ENCODE peak calls at places on chromosomes 4 and X, in eight cellular contexts. Q is OCI-LY7, J is HCT116, G is PC-3, H is SK-N-SH, I is neural progenitor cell, V is GM23338, D is hepatocyte. Z is an unnamed sample.

GRCh38 chr4:48578132-48578964 is 88.3 kb downstream of the ZAR1 start:
- DNase-seq in Q (peak; percentile 72), J (peak; percentile 36), G (peak; percentile 67), H (peak; percentile 59), I (peak; percentile 75), V (peak; percentile 81), D (peak; percentile 82), Z (peak; percentile 47)

GRCh38 chr4:36244257-36245084 is at the start of gene ARAP2:
- DNase-seq in Q (peak; percentile 73), J (peak; percentile 61), G (peak; percentile 87), H (peak; percentile 19), I (peak; percentile 80), V (peak; percentile 74), D (peak; percentile 90), Z (peak; percentile 77)

GRCh38 chrX:18348047-18348446 is 6.4 kb downstream of the SCML2 start:
- DNase-seq in Q (no peak), J (no peak), G (peak; percentile 64), H (no peak), I (no peak), V (no peak), D (no peak), Z (peak; percentile 14)

GRCh38 chr4:67871867-67872266 is 11.9 kb downstream of the TMPRSS11D start:
- DNase-seq in Q (peak; percentile 21), J (peak; percentile 37), G (peak; percentile 85), H (peak; percentile 20), I (peak; percentile 33), V (peak; percentile 53), D (peak; percentile 58), Z (peak; percentile 49)

GRCh38 chrX:103063191-103063845 is 653 bp downstream of the BEX1 start:
- DNase-seq in Q (no peak), J (no peak), G (peak; percentile 43), H (peak; percentile 78), I (peak; percentile 64), V (peak; percentile 60), D (peak; percentile 58), Z (peak; percentile 29)

GRCh38 chr4:98514930-98515809 is 143.2 kb downstream of the TSPAN5 start:
- DNase-seq in Q (no peak), J (no peak), G (no peak), H (peak; percentile 23), I (peak; percentile 18), V (peak; percentile 53), D (no peak), Z (no peak)

GRCh38 chrX:110173192-110174175 is 144.4 kb downstream of the AMMECR1 start:
- DNase-seq in Q (no peak), J (no peak), G (peak; percentile 86), H (no peak), I (no peak), V (no peak), D (no peak), Z (no peak)

GRCh38 chr4:1720163-1720983 is 750 bp downstream of the TMEM129 start:
- DNase-seq in Q (peak; percentile 71), J (no peak), G (no peak), H (peak; percentile 74), I (peak; percentile 77), V (peak; percentile 54), D (peak; percentile 77), Z (peak; percentile 64)

GRCh38 chr4:15493411-15493810 is 23.7 kb downstream of the CC2D2A start:
- DNase-seq in Q (no peak), J (no peak), G (no peak), H (no peak), I (no peak), V (no peak), D (no peak), Z (no peak)

GRCh38 chrX:10393899-10394298 is 226.5 kb downstream of the MID1 start:
- DNase-seq in Q (no peak), J (no peak), G (peak; percentile 68), H (no peak), I (no peak), V (no peak), D (no peak), Z (no peak)

DNA sequence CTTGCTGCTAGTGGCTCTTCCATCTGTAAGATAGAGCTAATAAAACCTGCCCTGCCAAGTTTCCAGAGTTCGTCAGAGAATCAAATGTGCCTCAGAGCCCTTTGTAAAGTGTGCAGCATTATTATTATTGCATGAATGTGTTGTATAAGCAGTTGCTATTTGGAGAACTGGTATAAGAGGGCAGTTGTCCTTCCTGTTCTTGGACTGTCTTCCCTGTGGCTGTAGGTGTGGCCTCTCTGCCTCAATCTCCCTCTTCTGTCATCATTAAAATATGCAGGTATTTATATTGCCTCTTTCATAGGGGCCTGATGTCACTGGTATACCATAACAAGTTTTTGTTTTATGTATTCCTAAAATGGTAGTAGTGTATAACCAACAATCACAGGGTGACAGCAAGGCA is 3.8 kb downstream of the MTM1 start:
- DNase-seq in Q (no peak), J (no peak), G (peak; percentile 46), H (no peak), I (no peak), V (no peak), D (no peak), Z (no peak)
- H3K27ac ChIP-seq in Q (peak overlapping the region; percentile 35), J (no peak overlapping the region), G (peak overlapping the region; percentile 21), H (no peak overlapping the region), I (no peak overlapping the region), V (no peak overlapping the region), D (peak overlapping the region; percentile 60), Z (no peak overlapping the region)

GRCh38 chrX:147832707-147833348 is 78.9 kb upstream of the FMR1 start:
- DNase-seq in Q (no peak), J (no peak), G (no peak), H (no peak), I (no peak), V (no peak), D (no peak), Z (no peak)

GRCh38 chrX:147838465-147839131 is 73.1 kb upstream of the FMR1 start:
- DNase-seq in Q (peak; percentile 1), J (no peak), G (no peak), H (no peak), I (peak; percentile 9), V (peak; percentile 27), D (no peak), Z (no peak)
- TF ChIP-seq CTCF in Q (peak; percentile 70), J (peak; percentile 42), G (peak; percentile 46), H (peak; percentile 38), I (peak; percentile 66), V (peak; percentile 51), D (peak; percentile 43), Z (peak; percentile 40)

DNA sequence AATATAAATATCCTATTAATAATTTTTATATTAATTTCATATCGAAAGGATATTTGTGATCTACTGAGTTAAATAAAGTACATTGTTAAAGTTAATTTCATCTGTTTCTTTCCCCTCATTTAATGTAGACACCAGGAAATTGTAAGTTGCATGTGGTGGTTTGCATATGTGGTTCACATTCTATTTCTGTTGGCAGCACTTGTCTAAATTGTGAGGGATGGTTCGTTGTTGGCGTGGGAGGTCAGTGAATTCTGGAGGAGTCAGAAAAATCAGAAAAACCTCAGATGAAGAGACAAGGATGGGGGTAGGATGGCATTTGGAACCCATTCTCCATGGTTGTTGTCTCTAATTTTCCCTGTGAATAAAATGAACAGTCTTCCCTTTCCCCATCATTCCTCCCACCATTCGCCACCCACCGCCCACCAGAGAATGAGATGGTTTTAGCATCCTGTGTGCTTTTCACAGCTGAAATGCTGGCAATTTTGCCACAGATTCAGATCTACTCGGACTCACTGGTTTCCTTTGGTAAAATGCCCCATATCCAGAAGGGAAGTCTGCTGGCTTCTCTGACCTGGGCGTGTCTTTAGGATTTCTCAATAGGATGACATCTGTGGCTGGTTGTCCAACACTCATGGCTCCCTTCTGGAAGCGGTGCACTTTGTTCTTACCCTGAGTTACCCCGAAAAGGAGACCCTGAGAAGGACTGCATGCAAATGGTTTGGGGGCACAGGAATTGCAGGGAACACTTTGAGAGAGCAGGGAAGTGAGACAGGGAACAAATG is 52.3 kb downstream of the LGI2 start:
- DNase-seq in Q (no peak), J (no peak), G (no peak), H (no peak), I (no peak), V (no peak), D (no peak), Z (no peak)
- TF ChIP-seq EZH2phosphoT487 in Q (no peak), J (no peak), G (no peak), H (no peak), I (no peak), V (no peak), D (no peak), Z (no peak)

GRCh38 chrX:19865567-19866363 is 21.6 kb downstream of the SH3KBP1 start:
- DNase-seq in Q (no peak), J (no peak), G (no peak), H (no peak), I (no peak), V (no peak), D (no peak), Z (no peak)
- H3K27ac ChIP-seq in Q (peak overlapping the region; percentile 96), J (no peak overlapping the region), G (no peak overlapping the region), H (no peak overlapping the region), I (no peak overlapping the region), V (no peak overlapping the region), D (no peak overlapping the region), Z (no peak overlapping the region)

GRCh38 chr4:7725951-7726350 is 213.7 kb downstream of the AFAP1 start:
- DNase-seq in Q (no peak), J (no peak), G (peak; percentile 85), H (no peak), I (no peak), V (no peak), D (no peak), Z (no peak)

GRCh38 chr4:7719354-7720174 is 220.1 kb downstream of the AFAP1 start:
- DNase-seq in Q (peak; percentile 27), J (no peak), G (peak; percentile 54), H (peak; percentile 96), I (peak; percentile 87), V (peak; percentile 90), D (peak; percentile 80), Z (no peak)

GRCh38 chr4:7722716-7723115 is 216.9 kb downstream of the AFAP1 start:
- DNase-seq in Q (no peak), J (no peak), G (no peak), H (no peak), I (no peak), V (no peak), D (no peak), Z (no peak)

GRCh38 chr4:7723625-7724024 is 216.0 kb downstream of the AFAP1 start:
- DNase-seq in Q (no peak), J (no peak), G (no peak), H (no peak), I (no peak), V (no peak), D (no peak), Z (no peak)

DNA sequence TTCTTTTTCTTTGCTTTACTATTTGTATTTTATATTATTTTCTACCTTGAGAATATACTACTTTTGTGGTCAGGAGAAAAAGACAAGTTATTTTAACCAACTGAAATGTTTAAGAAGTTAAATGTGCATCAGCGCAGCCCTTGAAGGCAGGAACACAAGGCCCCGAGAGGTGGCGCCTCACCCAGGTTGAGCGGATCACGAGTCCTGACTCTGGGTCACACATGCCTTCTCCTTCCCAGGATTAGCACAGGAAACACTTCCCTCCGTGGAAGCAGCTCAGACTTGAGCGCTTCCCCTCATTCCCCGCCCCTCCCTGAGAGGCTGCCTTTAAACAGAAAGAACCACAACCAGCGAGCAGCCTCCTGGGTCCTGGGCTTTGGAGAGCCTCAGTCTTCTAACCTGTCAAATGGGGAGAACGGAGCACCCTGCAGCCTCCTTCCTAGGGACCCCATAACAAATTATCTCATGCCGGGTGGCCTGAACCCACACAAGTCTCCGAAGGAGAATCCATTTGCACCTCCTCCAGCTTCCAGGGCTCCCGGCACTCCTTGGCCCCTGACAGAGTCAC is 217.6 kb downstream of the AFAP1 start:
- DNase-seq in Q (no peak), J (no peak), G (peak; percentile 48), H (no peak), I (no peak), V (no peak), D (no peak), Z (no peak)
- TF ChIP-seq CTCF in Q (no peak), J (peak; percentile 37), G (peak; percentile 66), H (peak; percentile 17), I (peak; percentile 30), V (peak; percentile 47), D (peak; percentile 11), Z (peak; percentile 37)

GRCh38 chr4:162582180-162582579 is 418.4 kb upstream of the FSTL5 start:
- DNase-seq in Q (no peak), J (no peak), G (no peak), H (no peak), I (no peak), V (no peak), D (no peak), Z (no peak)
- TF ChIP-seq EZH2phosphoT487 in Q (no peak), J (no peak), G (no peak), H (no peak), I (no peak), V (no peak), D (no peak), Z (no peak)

Z was measured in MM.1S.